ENCODE peak calls at places on chromosomes 6 and 20, in eight cellular contexts. P is DMS153, A is kidney epithelial cell, Q is substantia nigra, Y is NCI-H69, R is OCI-LY7, S is amniotic epithelial cell, U is NCI-H2171 treated with DMSO at 0.1 percent for 48 hours. O is an unnamed sample.
A peak's percentile ranks its signal among the peaks of the same experiment; 100 is the strongest.

GRCh38 chr20:59817846-59818245 is 115.6 kb downstream of the SYCP2 start:
- DNase-seq in R (no peak), S (no peak), U (no peak), Q (no peak), A (no peak), Y (no peak), P (no peak), O (no peak)

GRCh38 chr6:108746411-108746810 is 101.8 kb upstream of the ARMC2 start:
- DNase-seq in U (no peak), Q (no peak), A (no peak), R (no peak), P (no peak), Y (no peak), S (no peak), O (no peak)

GRCh38 chr6:139732451-139732850 is 358.0 kb upstream of the CITED2 start:
- DNase-seq in U (no peak), A (peak; percentile 70), S (peak; percentile 89), R (no peak), P (no peak), Q (no peak), Y (peak; percentile 24), O (peak; percentile 69)

GRCh38 chr6:117414770-117415169 is 11.0 kb downstream of the ROS1 start:
- DNase-seq in Q (no peak), Y (no peak), A (no peak), P (no peak), S (peak; percentile 26), U (no peak), R (no peak), O (no peak)

GRCh38 chr6:111663692-111664564 is 58.2 kb upstream of the TRAF3IP2 start:
- DNase-seq in U (no peak), R (no peak), S (peak; percentile 89), P (peak; percentile 47), Y (peak; percentile 17), A (no peak), Q (peak; percentile 37), O (peak; percentile 56)

GRCh38 chr20:38640486-38640885 is 38.9 kb downstream of the ARHGAP40 start:
- DNase-seq in Q (no peak), Y (peak; percentile 13), S (no peak), R (no peak), P (no peak), A (no peak), U (no peak), O (no peak)

GRCh38 chr6:34135541-34135940 is 10.3 kb downstream of the GRM4 start:
- DNase-seq in S (no peak), Y (peak; percentile 22), P (no peak), A (no peak), Q (no peak), U (no peak), R (no peak), O (no peak)

GRCh38 chr6:121573466-121573865 is 138.0 kb downstream of the GJA1 start:
- DNase-seq in Q (no peak), Y (no peak), U (no peak), R (no peak), A (no peak), P (no peak), S (peak; percentile 82), O (no peak)

GRCh38 chr6:5059036-5059896 is 25.9 kb upstream of the PPP1R3G start:
- DNase-seq in U (no peak), S (no peak), R (no peak), P (no peak), Q (no peak), A (no peak), Y (no peak), O (no peak)

GRCh38 chr20:48644286-48644828 is 183.4 kb downstream of the PREX1 start:
- DNase-seq in Y (no peak), P (no peak), A (no peak), Q (no peak), S (no peak), U (no peak), R (no peak), O (no peak)

GRCh38 chr6:12185081-12185673 is 105.0 kb upstream of the EDN1 start:
- DNase-seq in Q (no peak), A (no peak), R (no peak), Y (peak; percentile 75), S (no peak), P (no peak), U (no peak), O (no peak)

GRCh38 chr6:75611702-75612375 is 10.2 kb downstream of the SENP6 start:
- DNase-seq in Y (no peak), U (no peak), Q (no peak), S (no peak), R (no peak), P (no peak), A (no peak), O (no peak)

GRCh38 chr20:6583134-6583738 is 184.2 kb upstream of the BMP2 start:
- DNase-seq in A (no peak), U (peak; percentile 25), P (peak; percentile 34), S (peak; percentile 52), R (peak; percentile 32), Q (peak; percentile 29), Y (peak; percentile 80), O (peak; percentile 13)

GRCh38 chr6:106253194-106253593 is 72.4 kb downstream of the ATG5 start:
- DNase-seq in R (no peak), S (peak; percentile 79), P (no peak), A (peak; percentile 68), Y (no peak), U (no peak), Q (no peak), O (no peak)

GRCh38 chr6:92000112-92000511 is 1413.2 kb upstream of the MAP3K7 start:
- DNase-seq in U (no peak), A (no peak), P (no peak), S (no peak), R (no peak), Y (no peak), Q (no peak), O (no peak)

GRCh38 chr6:4856779-4857178 is 80.6 kb downstream of the CDYL start:
- DNase-seq in U (no peak), P (no peak), R (no peak), S (no peak), A (no peak), Q (no peak), Y (peak; percentile 20), O (no peak)

GRCh38 chr6:69866351-69867074 is at the start of gene COL19A1:
- DNase-seq in Y (peak; percentile 61), A (no peak), P (no peak), Q (peak; percentile 2), R (peak; percentile 41), U (peak; percentile 72), S (no peak), O (no peak)

GRCh38 chr6:12958052-12958706 is 241.6 kb downstream of the PHACTR1 start:
- DNase-seq in S (peak; percentile 20), U (no peak), A (no peak), P (no peak), R (no peak), Y (no peak), Q (no peak), O (no peak)

GRCh38 chr6:132811276-132811675 is 3.1 kb upstream of the RPS12 start:
- DNase-seq in A (no peak), R (no peak), U (no peak), S (peak; percentile 89), Y (no peak), Q (no peak), P (no peak), O (no peak)

GRCh38 chr6:167449099-167449861 is 124.4 kb downstream of the TTLL2 start:
- DNase-seq in Q (no peak), Y (no peak), U (no peak), R (no peak), A (no peak), S (no peak), P (no peak), O (no peak)

GRCh38 chr6:33279971-33280511 is 3.1 kb downstream of the B3GALT4 start:
- DNase-seq in S (peak; percentile 58), Q (no peak), U (peak; percentile 75), Y (peak; percentile 57), R (peak; percentile 48), A (no peak), P (peak; percentile 65), O (peak; percentile 65)

GRCh38 chr20:2330090-2330695 is 34.4 kb downstream of the TGM3 start:
- DNase-seq in R (no peak), U (peak; percentile 43), Q (no peak), Y (peak; percentile 98), A (no peak), P (peak; percentile 97), S (no peak), O (no peak)

GRCh38 chr6:5582758-5583157 is 321.4 kb downstream of the FARS2 start:
- DNase-seq in R (no peak), Y (peak; percentile 23), U (no peak), A (no peak), P (peak; percentile 6), S (peak; percentile 21), Q (no peak), O (no peak)

GRCh38 chr6:77456531-77457248 is 6.6 kb downstream of the HTR1B start:
- DNase-seq in Q (no peak), Y (no peak), A (peak; percentile 77), S (peak; percentile 98), U (no peak), P (no peak), R (no peak), O (no peak)

GRCh38 chr20:59459586-59459985 is 144.8 kb upstream of the PHACTR3 start:
- DNase-seq in Y (no peak), Q (no peak), U (no peak), R (no peak), S (no peak), P (no peak), A (no peak), O (no peak)

GRCh38 chr20:20202793-20203192 is 150.5 kb downstream of the CFAP61 start:
- DNase-seq in U (no peak), Q (no peak), R (no peak), P (no peak), S (no peak), A (no peak), Y (peak; percentile 41), O (no peak)

GRCh38 chr6:81589465-81590313 is 162.8 kb downstream of the TENT5A start:
- DNase-seq in P (peak; percentile 19), Q (no peak), U (no peak), S (no peak), A (no peak), Y (peak; percentile 36), R (no peak), O (no peak)

GRCh38 chr6:71367763-71368162 is 79.2 kb downstream of the OGFRL1 start:
- DNase-seq in S (no peak), A (no peak), U (peak; percentile 21), Y (peak; percentile 41), R (no peak), Q (no peak), P (no peak), O (no peak)

GRCh38 chr6:111456208-111456607 is 26.8 kb downstream of the REV3L start:
- DNase-seq in P (no peak), S (no peak), Y (no peak), U (no peak), R (no peak), A (no peak), Q (no peak), O (no peak)

GRCh38 chr20:62424249-62425109 is 2.9 kb downstream of the RBBP8NL start:
- DNase-seq in A (no peak), Q (no peak), U (no peak), S (no peak), P (no peak), R (no peak), Y (no peak), O (no peak)

GRCh38 chr6:135451617-135452190 is 45.8 kb downstream of the AHI1 start:
- DNase-seq in U (peak; percentile 72), Y (peak; percentile 47), R (peak; percentile 68), A (no peak), S (peak; percentile 42), Q (no peak), P (no peak), O (no peak)

GRCh38 chr6:4010682-4011081 is 68.3 kb downstream of the FAM217A start:
- DNase-seq in U (no peak), Y (no peak), Q (no peak), S (no peak), P (no peak), A (no peak), R (peak; percentile 24), O (no peak)

GRCh38 chr6:24313477-24314141 is 44.2 kb downstream of the DCDC2 start:
- DNase-seq in Y (peak; percentile 34), A (peak; percentile 92), P (no peak), R (no peak), U (no peak), Q (no peak), S (peak; percentile 89), O (no peak)

GRCh38 chr6:110622912-110623578 is 146.6 kb upstream of the SLC22A16 start:
- DNase-seq in A (no peak), Y (no peak), U (no peak), R (no peak), P (no peak), S (no peak), Q (no peak), O (no peak)